ENCODE peak calls at places on chromosomes 1 and 21, in ten cellular contexts. H, W, F, D, Z, N, K, O, L and P are unnamed samples.
A peak's percentile ranks its signal among the peaks of the same experiment; 100 is the strongest.

GRCh38 chr1:151680391-151680790 is 36.2 kb downstream of the CELF3 start:
- DNase-seq in H (no peak), W (no peak), F (no peak), D (no peak), Z (no peak), N (no peak), K (no peak), O (no peak), L (no peak), P (no peak)

GRCh38 chr21:32192291-32192690 is 86.6 kb downstream of the MIS18A start:
- DNase-seq in H (no peak), W (no peak), F (no peak), D (no peak), Z (no peak), N (no peak), K (no peak), O (no peak), L (no peak), P (no peak)

GRCh38 chr1:178513278-178513983 is 522 bp downstream of the TEX35 start:
- DNase-seq in H (no peak), W (no peak), F (no peak), D (no peak), Z (no peak), N (peak; percentile 49), K (peak; percentile 24), O (no peak), L (no peak), P (peak; percentile 79)

GRCh38 chr1:64856564-64856963 is 109.8 kb downstream of the JAK1 start:
- DNase-seq in H (no peak), W (no peak), F (peak; percentile 77), D (no peak), Z (no peak), N (peak; percentile 33), K (no peak), O (no peak), L (peak; percentile 73), P (peak; percentile 66)

GRCh38 chr1:225886159-225887029 is 2.6 kb downstream of the LEFTY1 start:
- DNase-seq in H (no peak), W (no peak), F (no peak), D (no peak), Z (no peak), N (no peak), K (no peak), O (no peak), L (peak; percentile 34), P (no peak)

GRCh38 chr21:44822484-44823178 is 4.8 kb upstream of the SUMO3 start:
- DNase-seq in H (no peak), W (no peak), F (no peak), D (no peak), Z (no peak), N (no peak), K (no peak), O (no peak), L (no peak), P (no peak)

GRCh38 chr21:43196789-43197188 is 28.0 kb downstream of the CRYAA start:
- DNase-seq in H (no peak), W (peak; percentile 28), F (no peak), D (no peak), Z (no peak), N (no peak), K (peak; percentile 26), O (no peak), L (no peak), P (no peak)

GRCh38 chr21:46220275-46220810 is 8.2 kb downstream of the LSS start:
- DNase-seq in H (no peak), W (no peak), F (no peak), D (no peak), Z (no peak), N (no peak), K (no peak), O (no peak), L (no peak), P (no peak)

GRCh38 chr21:14384453-14384852 is 1.5 kb upstream of the HSPA13 start:
- DNase-seq in H (no peak), W (no peak), F (no peak), D (no peak), Z (no peak), N (no peak), K (no peak), O (no peak), L (no peak), P (no peak)
- H3K27ac ChIP-seq in H (no peak overlapping the region), W (peak overlapping the region; percentile 92), F (peak overlapping the region; percentile 99), D (no peak overlapping the region), Z (no peak overlapping the region), N (peak overlapping the region; percentile 91), K (no peak overlapping the region), O (no peak overlapping the region), L (peak overlapping the region; percentile 87), P (no peak overlapping the region)

GRCh38 chr1:244011251-244011650 is 39.8 kb upstream of the ZBTB18 start:
- DNase-seq in H (no peak), W (no peak), F (no peak), D (no peak), Z (no peak), N (no peak), K (no peak), O (no peak), L (no peak), P (no peak)

GRCh38 chr1:244011796-244012195 is 39.3 kb upstream of the ZBTB18 start:
- DNase-seq in H (no peak), W (no peak), F (no peak), D (no peak), Z (no peak), N (no peak), K (no peak), O (no peak), L (no peak), P (no peak)

GRCh38 chr1:244012232-244012631 is 38.9 kb upstream of the ZBTB18 start:
- DNase-seq in H (peak; percentile 21), W (no peak), F (no peak), D (no peak), Z (no peak), N (no peak), K (peak; percentile 31), O (no peak), L (no peak), P (no peak)

GRCh38 chr1:244010191-244010590 is 40.9 kb upstream of the ZBTB18 start:
- DNase-seq in H (no peak), W (no peak), F (no peak), D (no peak), Z (no peak), N (no peak), K (peak; percentile 15), O (no peak), L (no peak), P (no peak)

DNA sequence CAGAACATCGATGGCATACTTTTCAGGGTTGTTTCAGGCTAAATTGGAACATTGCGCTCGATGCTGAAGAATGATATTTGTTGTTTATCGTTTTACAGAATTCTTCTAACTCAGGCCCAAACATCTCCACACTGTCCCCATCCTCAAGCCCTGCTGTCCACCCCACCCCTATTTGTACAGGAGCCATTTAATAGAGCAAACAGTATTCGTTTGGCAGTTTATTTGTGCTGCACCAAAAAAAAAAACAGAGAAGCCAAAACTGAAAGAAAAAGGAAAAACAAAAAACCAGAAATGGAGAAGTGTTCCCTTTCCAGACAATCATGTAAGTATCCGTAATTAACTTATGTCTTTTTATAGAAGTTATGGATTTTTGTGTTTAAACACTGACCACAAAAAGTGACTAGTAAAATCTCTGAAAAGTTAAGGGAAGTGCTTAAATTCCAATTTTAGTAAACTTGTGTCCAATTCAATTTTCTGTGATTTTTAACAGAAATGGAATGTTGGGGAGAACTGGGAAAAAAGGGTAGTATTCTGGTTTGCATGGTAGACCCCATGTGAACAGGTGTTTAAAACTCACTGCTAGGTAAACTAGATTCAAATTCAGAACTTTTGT is 40.4 kb upstream of the ZBTB18 start:
- DNase-seq in H (no peak), W (no peak), F (no peak), D (no peak), Z (no peak), N (no peak), K (no peak), O (no peak), L (no peak), P (no peak)
- H3K27ac ChIP-seq in H (no peak overlapping the region), W (no peak overlapping the region), F (no peak overlapping the region), D (no peak overlapping the region), Z (no peak overlapping the region), N (no peak overlapping the region), K (no peak overlapping the region), O (no peak overlapping the region), L (no peak overlapping the region), P (no peak overlapping the region)

GRCh38 chr1:14877224-14877623 is 276.3 kb upstream of the TMEM51 start:
- DNase-seq in H (no peak), W (no peak), F (no peak), D (no peak), Z (no peak), N (no peak), K (no peak), O (no peak), L (no peak), P (no peak)

GRCh38 chr1:14881775-14882672 is 271.5 kb upstream of the TMEM51 start:
- DNase-seq in H (no peak), W (no peak), F (no peak), D (no peak), Z (no peak), N (no peak), K (no peak), O (no peak), L (no peak), P (no peak)

GRCh38 chr1:14878124-14878523 is 275.4 kb upstream of the TMEM51 start:
- DNase-seq in H (no peak), W (no peak), F (no peak), D (no peak), Z (no peak), N (no peak), K (no peak), O (no peak), L (no peak), P (no peak)

GRCh38 chr1:14878951-14879350 is 274.6 kb upstream of the TMEM51 start:
- DNase-seq in H (no peak), W (no peak), F (no peak), D (no peak), Z (no peak), N (no peak), K (no peak), O (no peak), L (no peak), P (no peak)

GRCh38 chr1:14880456-14881316 is 272.9 kb upstream of the TMEM51 start:
- DNase-seq in H (peak; percentile 7), W (peak; percentile 73), F (no peak), D (no peak), Z (no peak), N (no peak), K (no peak), O (no peak), L (no peak), P (no peak)
- H3K27ac ChIP-seq in H (no peak overlapping the region), W (no peak overlapping the region), F (no peak overlapping the region), D (no peak overlapping the region), Z (no peak overlapping the region), N (no peak overlapping the region), K (no peak overlapping the region), O (no peak overlapping the region), L (no peak overlapping the region), P (no peak overlapping the region)

GRCh38 chr1:234185438-234185837 is 187.8 kb upstream of the COA6 start:
- DNase-seq in H (no peak), W (no peak), F (no peak), D (no peak), Z (no peak), N (no peak), K (no peak), O (no peak), L (no peak), P (no peak)

GRCh38 chr1:234186037-234186688 is 187.1 kb upstream of the COA6 start:
- DNase-seq in H (no peak), W (no peak), F (no peak), D (no peak), Z (no peak), N (no peak), K (no peak), O (no peak), L (no peak), P (no peak)

DNA sequence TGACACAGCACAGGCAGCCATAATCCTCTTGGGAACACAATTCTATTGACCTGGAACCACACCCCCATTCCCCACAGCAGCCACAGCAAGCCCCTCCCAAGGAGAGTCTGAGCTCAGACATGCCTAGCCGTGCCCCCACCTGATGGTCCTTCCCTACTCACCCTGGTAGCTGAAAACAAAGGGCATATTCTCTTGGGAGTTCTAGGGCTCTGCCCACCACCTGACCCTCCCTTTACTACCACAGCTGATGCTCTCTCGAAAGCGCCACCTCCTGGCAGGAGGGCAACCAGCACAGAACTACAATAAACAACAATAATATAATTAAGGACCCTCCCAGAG is 184.8 kb upstream of the COA6 start:
- DNase-seq in H (no peak), W (no peak), F (no peak), D (no peak), Z (no peak), N (no peak), K (peak; percentile 55), O (peak; percentile 45), L (no peak), P (peak; percentile 58)
- H3K27ac ChIP-seq in H (no peak overlapping the region), W (no peak overlapping the region), F (no peak overlapping the region), D (no peak overlapping the region), Z (no peak overlapping the region), N (no peak overlapping the region), K (no peak overlapping the region), O (no peak overlapping the region), L (no peak overlapping the region), P (no peak overlapping the region)